ENCODE peak calls at places on chromosomes 12 and 14, in eight cellular contexts. S, F, Y, H, Z, R, M and L are unnamed samples. For H3K9me3, the result is how much of the 10 kb centered on the place peaks cover.

GRCh38 chr14:69715725-69716482 is 51.0 kb upstream of the SRSF5 start:
- DNase-seq in M (peak), Y (no peak), H (peak), Z (peak), S (no peak), R (peak), F (peak), L (peak)

GRCh38 chr14:99626041-99626648 is 18.8 kb upstream of the HHIPL1 start:
- DNase-seq in M (no peak), F (no peak), S (no peak), H (no peak), Y (no peak), Z (no peak), R (peak), L (no peak)

GRCh38 chr14:106803379-106803778 is 1277.0 kb downstream of the TMEM121 start:
- DNase-seq in F (no peak), M (no peak), R (no peak), Y (no peak), H (no peak), Z (no peak), S (no peak), L (no peak)

GRCh38 chr12:109255377-109255776 is 53.7 kb downstream of the FOXN4 start:
- DNase-seq in R (peak), H (no peak), S (no peak), M (no peak), Z (no peak), F (no peak), Y (peak), L (no peak)

GRCh38 chr12:62075860-62076259 is 184.3 kb upstream of the USP15 start:
- DNase-seq in R (no peak), M (no peak), Z (no peak), S (no peak), F (no peak), H (no peak), Y (no peak), L (no peak)

GRCh38 chr14:104601786-104602185 is 2.8 kb downstream of the TMEM179 start:
- DNase-seq in F (no peak), R (peak), S (no peak), H (no peak), Z (no peak), M (peak), Y (peak), L (no peak)

GRCh38 chr12:107385518-107385917 is 292.2 kb upstream of the CRY1 start:
- DNase-seq in M (no peak), S (no peak), Z (no peak), H (no peak), R (no peak), Y (peak), F (no peak), L (no peak)

GRCh38 chr14:72451081-72451972 is 442.6 kb downstream of the DPF3 start:
- DNase-seq in H (no peak), S (peak), M (no peak), Y (no peak), F (peak), R (no peak), Z (no peak), L (no peak)

GRCh38 chr14:104294983-104295680 is 156.7 kb downstream of the KIF26A start:
- DNase-seq in S (no peak), Y (no peak), F (no peak), M (no peak), H (no peak), Z (no peak), R (no peak), L (no peak)

GRCh38 chr12:7994731-7995205 is 37.7 kb upstream of the FOXJ2 start:
- DNase-seq in R (peak), H (no peak), Z (no peak), Y (peak), M (peak), S (no peak), F (no peak), L (peak)

GRCh38 chr14:66046035-66046434 is 440.1 kb upstream of the CCDC196 start:
- DNase-seq in S (no peak), R (no peak), F (no peak), Y (no peak), M (no peak), Z (no peak), H (no peak), L (no peak)

GRCh38 chr12:85657251-85657650 is 179.0 kb downstream of the RASSF9 start:
- DNase-seq in H (no peak), R (no peak), Y (no peak), S (no peak), Z (no peak), M (no peak), F (no peak), L (no peak)

GRCh38 chr14:52112336-52113018 is 43.6 kb upstream of the NID2 start:
- DNase-seq in S (no peak), R (peak), F (no peak), M (no peak), H (no peak), Y (peak), Z (no peak), L (no peak)

GRCh38 chr12:82461393-82461792 is 103.1 kb downstream of the METTL25 start:
- DNase-seq in M (no peak), Y (peak), S (no peak), Z (no peak), F (no peak), R (no peak), H (no peak), L (no peak)

GRCh38 chr14:104140463-104141331 is 2.3 kb downstream of the KIF26A start:
- DNase-seq in Z (peak), R (no peak), S (no peak), M (no peak), H (no peak), Y (no peak), F (no peak), L (no peak)

GRCh38 chr12:122850695-122851350 is 15.6 kb downstream of the HIP1R start:
- DNase-seq in F (no peak), Z (no peak), Y (no peak), H (no peak), M (no peak), R (peak), S (no peak), L (no peak)

GRCh38 chr14:92635031-92635430 is 113.4 kb downstream of the LGMN start:
- DNase-seq in R (no peak), Z (no peak), H (no peak), Y (no peak), M (no peak), S (no peak), F (no peak), L (no peak)

GRCh38 chr12:69324797-69325466 is 23.2 kb upstream of the LYZ start:
- DNase-seq in Y (no peak), S (no peak), R (no peak), F (no peak), M (no peak), H (no peak), Z (no peak), L (no peak)

GRCh38 chr12:109592905-109593272 is 19.3 kb downstream of the MVK start:
- DNase-seq in M (no peak), Y (no peak), H (no peak), R (no peak), F (no peak), Z (no peak), S (no peak), L (no peak)

GRCh38 chr12:17020765-17021164 is 414.8 kb upstream of the LMO3 start:
- DNase-seq in R (no peak), S (no peak), Z (no peak), Y (no peak), F (no peak), M (no peak), H (no peak), L (no peak)

GRCh38 chr12:121568971-121569808 is 11.6 kb downstream of the KDM2B start:
- DNase-seq in S (no peak), M (no peak), Z (peak), H (no peak), R (peak), Y (no peak), F (no peak), L (no peak)

GRCh38 chr14:96091149-96091693 is 52.1 kb downstream of the C14orf132 start:
- DNase-seq in S (no peak), Y (no peak), R (no peak), H (no peak), Z (no peak), M (no peak), F (no peak), L (no peak)

GRCh38 chr12:122097641-122098364 is 19.2 kb downstream of the MLXIP start:
- DNase-seq in Z (peak), Y (peak), H (peak), R (peak), F (peak), S (no peak), M (peak), L (no peak)

GRCh38 chr14:89621009-89621421 is 204.0 kb upstream of the FOXN3 start:
- DNase-seq in Y (no peak), M (no peak), H (no peak), R (no peak), S (peak), Z (no peak), F (peak), L (no peak)

GRCh38 chr12:11743748-11744147 is 94.3 kb downstream of the ETV6 start:
- DNase-seq in R (no peak), Y (no peak), Z (no peak), H (no peak), S (no peak), M (no peak), F (no peak), L (no peak)

GRCh38 chr14:48027115-48027514 is 351.7 kb upstream of the MDGA2 start:
- DNase-seq in M (no peak), R (no peak), Z (no peak), S (no peak), Y (no peak), H (no peak), F (no peak), L (no peak)

GRCh38 chr14:96920023-96920422 is 122.8 kb downstream of the VRK1 start:
- DNase-seq in Z (no peak), Y (no peak), S (no peak), H (no peak), F (no peak), M (no peak), R (no peak), L (no peak)

GRCh38 chr12:77606348-77606747 is 224.3 kb upstream of the NAV3 start:
- DNase-seq in H (no peak), Z (no peak), S (no peak), Y (no peak), F (no peak), M (no peak), R (no peak), L (no peak)

GRCh38 chr14:22898302-22898894 is 15.4 kb downstream of the REM2 start:
- DNase-seq in H (no peak), Y (peak), Z (no peak), M (no peak), S (no peak), F (no peak), R (peak), L (peak)

GRCh38 chr14:98181768-98182167 is 1090.2 kb downstream of the BCL11B start:
- DNase-seq in F (no peak), Y (no peak), M (no peak), Z (no peak), S (no peak), H (no peak), R (no peak), L (no peak)

GRCh38 chr12:49019435-49020317 is 1.1 kb upstream of the PRKAG1 start:
- DNase-seq in Z (no peak), R (peak), S (peak), H (no peak), F (peak), Y (peak), M (peak), L (no peak)

GRCh38 chr14:38339704-38340103 is 83.8 kb upstream of the CLEC14A start:
- DNase-seq in Z (no peak), H (no peak), M (no peak), Y (no peak), S (no peak), F (no peak), R (peak), L (no peak)

GRCh38 chr14:86961106-86961716 is 1031.8 kb downstream of the GALC start:
- DNase-seq in F (peak), Z (no peak), S (no peak), R (peak), M (peak), H (no peak), Y (peak), L (no peak)

GRCh38 chr12:27383429-27384260 is 51.0 kb downstream of the BMAL2 start:
- DNase-seq in F (peak), M (peak), Z (peak), Y (peak), H (peak), R (peak), S (peak), L (peak)

GRCh38 chr12:4027412-4027811 is 154.2 kb upstream of the PARP11 start:
- DNase-seq in S (peak), H (no peak), Y (no peak), M (peak), Z (no peak), F (no peak), R (peak), L (no peak)

GRCh38 chr12:122283680-122284079 is 17.4 kb upstream of the VPS33A start:
- DNase-seq in H (no peak), Z (no peak), M (no peak), S (no peak), R (no peak), F (no peak), Y (no peak), L (no peak)

GRCh38 chr12:5441497-5442236 is 9.8 kb downstream of the NTF3 start:
- DNase-seq in H (no peak), R (peak), F (peak), Y (no peak), M (no peak), S (no peak), Z (no peak), L (no peak)

GRCh38 chr14:22336031-22336430 is 253.0 kb downstream of the DAD1 start:
- DNase-seq in Z (no peak), Y (no peak), H (no peak), M (no peak), S (no peak), F (no peak), R (no peak), L (no peak)

GRCh38 chr14:62743569-62743968 is 301.7 kb downstream of the KCNH5 start:
- DNase-seq in M (no peak), Z (no peak), R (no peak), F (no peak), H (no peak), Y (no peak), S (no peak), L (no peak)

GRCh38 chr14:55949708-55950107 is 168.5 kb upstream of the PELI2 start:
- DNase-seq in S (no peak), R (no peak), Y (no peak), M (no peak), F (no peak), H (no peak), Z (no peak), L (no peak)

GRCh38 chr14:55955175-55955574 is 163.0 kb upstream of the PELI2 start:
- DNase-seq in Z (no peak), R (no peak), H (no peak), Y (no peak), S (no peak), F (no peak), M (no peak), L (no peak)

GRCh38 chr14:55948399-55948798 is 169.8 kb upstream of the PELI2 start:
- DNase-seq in S (no peak), H (no peak), M (no peak), Z (no peak), R (no peak), F (no peak), Y (no peak), L (no peak)

GRCh38 chr14:55954108-55954507 is 164.1 kb upstream of the PELI2 start:
- DNase-seq in S (no peak), Y (no peak), F (no peak), Z (no peak), M (no peak), R (no peak), H (no peak), L (no peak)

GRCh38 chr14:55951366-55952206 is 166.6 kb upstream of the PELI2 start:
- DNase-seq in F (no peak), M (no peak), H (no peak), Z (no peak), S (no peak), R (no peak), Y (no peak), L (no peak)
- H3K27ac ChIP-seq in F (no peak), M (no peak), H (no peak), Z (no peak), S (no peak), R (no peak), Y (no peak), L (no peak)

GRCh38 chr12:130504110-130504835 is 166.6 kb downstream of the PIWIL1 start:
- DNase-seq in F (no peak), H (no peak), Z (no peak), M (no peak), S (no peak), Y (no peak), R (no peak), L (no peak)

GRCh38 chr12:130504836-130505175 is 167.1 kb downstream of the PIWIL1 start:
- DNase-seq in S (no peak), F (no peak), Z (no peak), M (no peak), Y (no peak), R (no peak), H (no peak), L (no peak)

GRCh38 chr12:130508847-130509246 is 171.2 kb downstream of the PIWIL1 start:
- DNase-seq in F (no peak), S (no peak), Y (no peak), R (no peak), Z (no peak), M (no peak), H (no peak), L (no peak)

GRCh38 chr12:130508318-130508717 is 170.6 kb downstream of the PIWIL1 start:
- DNase-seq in S (no peak), R (no peak), F (no peak), M (no peak), Z (no peak), Y (no peak), H (no peak), L (no peak)

DNA sequence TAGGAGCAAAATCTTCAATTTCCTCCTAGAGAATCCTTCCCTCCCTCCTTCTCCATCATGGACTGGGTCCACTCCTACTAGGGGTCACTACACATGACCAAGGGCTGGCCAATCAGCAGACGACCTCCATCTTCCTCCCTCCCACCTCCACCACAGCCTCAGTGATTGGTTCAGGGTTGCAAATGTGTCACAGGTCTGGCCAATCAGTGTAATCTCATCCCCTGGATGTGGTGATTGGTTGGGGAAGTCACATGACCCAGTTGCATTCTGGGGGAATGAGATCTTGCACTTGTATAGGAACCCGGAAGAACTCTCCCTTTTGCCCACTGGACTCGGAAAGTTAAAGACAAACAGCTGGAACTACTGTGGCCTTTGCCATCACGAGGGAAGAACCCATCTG is 169.2 kb downstream of the PIWIL1 start:
- DNase-seq in Y (peak), Z (no peak), F (no peak), S (no peak), R (no peak), M (no peak), H (no peak), L (no peak)
- H3K9me3 ChIP-seq in Y (under half), Z (under half), F (under half), S (under half), R (under half), M (under half), H (under half), L (under half)

GRCh38 chr12:72274926-72275325 is 2.8 kb downstream of the TRHDE start:
- DNase-seq in S (no peak), R (peak), F (peak), M (peak), Z (no peak), H (no peak), Y (no peak), L (peak)
- H3K4me3 ChIP-seq in S (no peak), R (peak), F (no peak), M (no peak), Z (no peak), H (no peak), Y (no peak), L (no peak)

DNA sequence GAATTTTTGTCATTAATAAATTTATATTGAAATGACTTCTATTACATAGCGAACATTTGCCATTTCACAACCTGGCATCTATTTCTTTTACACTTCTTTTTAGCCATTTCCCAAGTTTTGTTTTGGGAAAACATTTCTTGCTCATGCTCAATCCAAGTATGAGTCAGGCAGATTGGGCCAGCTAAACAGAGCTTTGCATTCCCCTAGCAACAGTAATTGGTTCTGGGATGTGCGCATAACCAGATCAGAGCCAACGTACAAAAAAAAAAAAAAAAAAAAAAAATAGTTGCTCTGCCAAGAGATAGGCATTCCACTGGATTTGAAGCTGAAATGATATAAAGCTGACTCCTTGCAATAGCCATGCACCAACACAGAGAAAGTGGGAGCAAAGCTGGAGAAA is 37.6 kb downstream of the PLCZ1 start:
- DNase-seq in S (no peak), R (peak), M (peak), Z (no peak), F (peak), H (no peak), Y (no peak), L (peak)
- H3K27ac ChIP-seq in S (no peak), R (no peak), M (no peak), Z (peak), F (no peak), H (no peak), Y (no peak), L (no peak)